ENCODE peak calls at places on chromosomes 16 and 17, in ten cellular contexts. F is breast epithelium, I is sigmoid colon, Q is spleen, E is endothelial cell of umbilical vein, L is Panc1, Y is GM23338, Z is transverse colon, G is K562, D is vagina. K is an unnamed sample.

GRCh38 chr17:7839890-7840260 is 5.9 kb downstream of the KDM6B start:
- DNase-seq in F (no peak), E (no peak), Y (peak), I (peak), D (no peak), Z (no peak), Q (no peak), L (no peak), G (peak), K (no peak)

GRCh38 chr16:13999895-14000425 is 71.2 kb upstream of the MRTFB start:
- DNase-seq in Y (no peak), Q (no peak), I (no peak), G (peak), D (no peak), L (no peak), Z (no peak), F (no peak), E (no peak), K (no peak)

GRCh38 chr16:19095699-19096098 is 18.1 kb upstream of the ITPRIPL2 start:
- DNase-seq in F (no peak), Y (peak), E (no peak), Q (no peak), I (no peak), D (no peak), Z (no peak), G (no peak), L (no peak), K (no peak)

GRCh38 chr17:50841949-50842354 is 6.6 kb downstream of the WFIKKN2 start:
- DNase-seq in F (peak), Y (peak), Q (no peak), D (no peak), G (peak), Z (peak), I (no peak), L (no peak), E (peak), K (peak)

GRCh38 chr17:44502598-44503079 is 567 bp downstream of the GPATCH8 start:
- DNase-seq in F (no peak), Z (no peak), I (no peak), Y (no peak), D (no peak), E (peak), L (no peak), Q (peak), G (peak), K (peak)

GRCh38 chr17:28335959-28336871 is 654 bp downstream of the TNFAIP1 start:
- DNase-seq in E (peak), D (peak), L (no peak), I (peak), F (peak), Z (peak), G (peak), Y (peak), Q (peak), K (peak)

GRCh38 chr17:57879437-57880085 is 29.7 kb upstream of the MRPS23 start:
- DNase-seq in Q (no peak), D (no peak), I (no peak), E (no peak), Y (no peak), Z (no peak), F (no peak), L (no peak), G (no peak), K (no peak)

GRCh38 chr16:4350365-4350786 is 745 bp downstream of the PAM16 start:
- DNase-seq in Y (no peak), Q (no peak), D (no peak), E (no peak), G (no peak), Z (no peak), F (no peak), L (no peak), I (no peak), K (no peak)

GRCh38 chr17:74998783-74999182 is 11.4 kb downstream of the CDR2L start:
- DNase-seq in I (no peak), F (no peak), G (no peak), D (no peak), L (no peak), Q (no peak), Z (no peak), Y (no peak), E (no peak), K (no peak)

GRCh38 chr17:28956112-28956511 is 4.8 kb upstream of the PHF12 start:
- DNase-seq in E (no peak), Q (no peak), Y (peak), D (no peak), F (no peak), Z (no peak), G (no peak), I (peak), L (no peak), K (no peak)

GRCh38 chr17:82956726-82957468 is 117.1 kb upstream of the ZNF750 start:
- DNase-seq in Y (no peak), D (no peak), G (no peak), I (peak), Q (peak), E (no peak), Z (no peak), L (no peak), F (no peak), K (peak)

GRCh38 chr17:82022310-82022980 is at the start of gene CENPX:
- DNase-seq in D (no peak), Z (no peak), F (no peak), Q (peak), G (no peak), Y (no peak), I (no peak), L (no peak), E (no peak), K (no peak)

GRCh38 chr16:68529931-68530667 is 9.0 kb upstream of the ZFP90 start:
- DNase-seq in Y (peak), E (peak), Q (peak), L (peak), Z (peak), F (peak), G (peak), I (peak), D (peak), K (peak)

GRCh38 chr17:47663997-47664941 is 14.6 kb downstream of the KPNB1 start:
- DNase-seq in E (peak), Y (peak), Z (peak), Q (peak), G (peak), I (peak), L (peak), D (no peak), F (peak), K (peak)

GRCh38 chr16:4917117-4917516 is 19.8 kb downstream of the PPL start:
- DNase-seq in D (no peak), Z (no peak), G (no peak), L (no peak), F (no peak), Q (no peak), E (no peak), Y (no peak), I (no peak), K (no peak)

GRCh38 chr16:77794586-77794985 is 6.2 kb downstream of the VAT1L start:
- DNase-seq in Y (no peak), Z (no peak), D (no peak), Q (no peak), F (no peak), I (no peak), G (no peak), E (peak), L (no peak), K (no peak)

GRCh38 chr16:57679768-57680167 is 11.7 kb downstream of the ADGRG3 start:
- DNase-seq in G (no peak), I (no peak), D (no peak), F (no peak), Y (peak), Q (no peak), L (no peak), E (no peak), Z (no peak), K (no peak)

GRCh38 chr17:1907818-1908698 is 78.3 kb downstream of the RPA1 start:
- DNase-seq in Q (no peak), F (no peak), Z (no peak), L (no peak), Y (peak), D (no peak), I (no peak), G (no peak), E (peak), K (no peak)

GRCh38 chr16:75647138-75647491 is 350 bp downstream of the KARS1 start:
- DNase-seq in E (no peak), D (no peak), L (no peak), G (no peak), I (no peak), Q (no peak), Z (no peak), F (no peak), Y (no peak), K (no peak)

GRCh38 chr16:81369888-81370504 is 55.2 kb downstream of the GAN start:
- DNase-seq in D (no peak), L (no peak), I (no peak), E (no peak), F (no peak), Q (no peak), G (no peak), Y (no peak), Z (no peak), K (no peak)

GRCh38 chr17:17754719-17755686 is 73.7 kb downstream of the RAI1 start:
- DNase-seq in L (no peak), Z (no peak), E (no peak), F (no peak), Q (no peak), I (no peak), Y (no peak), D (no peak), G (no peak), K (peak)

GRCh38 chr16:19241512-19241911 is 44.0 kb upstream of the CLEC19A start:
- DNase-seq in F (no peak), G (no peak), Z (no peak), L (no peak), Q (no peak), I (no peak), D (no peak), E (no peak), Y (no peak), K (no peak)

GRCh38 chr16:3983081-3983520 is 102.6 kb upstream of the CREBBP start:
- DNase-seq in Y (peak), G (peak), Q (peak), I (peak), Z (peak), L (no peak), E (peak), F (peak), D (no peak), K (peak)

GRCh38 chr16:87554754-87555427 is 47.4 kb upstream of the JPH3 start:
- DNase-seq in Q (no peak), F (no peak), Y (no peak), Z (no peak), L (no peak), E (no peak), D (no peak), G (no peak), I (no peak), K (no peak)
- TF ChIP-seq POLR2AphosphoS5 in Q (no peak), F (no peak), Y (no peak), Z (no peak), L (no peak), E (no peak), D (no peak), G (no peak), I (no peak), K (no peak)

GRCh38 chr16:28061702-28062101 is 1.8 kb downstream of the GSG1L start:
- DNase-seq in Z (no peak), F (no peak), D (no peak), L (no peak), Y (no peak), I (no peak), Q (peak), G (no peak), E (no peak), K (no peak)

GRCh38 chr16:28062261-28063046 is 1.1 kb downstream of the GSG1L start:
- DNase-seq in Z (no peak), D (no peak), Y (no peak), G (no peak), Q (peak), F (no peak), L (no peak), I (no peak), E (no peak), K (no peak)

GRCh38 chr16:28058839-28059589 is 4.5 kb downstream of the GSG1L start:
- DNase-seq in G (no peak), E (no peak), F (no peak), Y (no peak), Q (peak), D (no peak), L (no peak), I (no peak), Z (no peak), K (no peak)

GRCh38 chr16:28057949-28058348 is 5.6 kb downstream of the GSG1L start:
- DNase-seq in Q (peak), I (no peak), L (no peak), Y (no peak), F (no peak), G (no peak), E (no peak), Z (no peak), D (no peak), K (no peak)

GRCh38 chr16:28059841-28060240 is 3.7 kb downstream of the GSG1L start:
- DNase-seq in E (no peak), D (no peak), F (no peak), L (no peak), Z (no peak), G (no peak), Y (no peak), Q (no peak), I (no peak), K (no peak)
- TF ChIP-seq CTCF in E (no peak), D (no peak), F (no peak), L (no peak), Z (no peak), G (no peak), Y (no peak), Q (no peak), I (no peak), K (no peak)

GRCh38 chr17:9767432-9767991 is 23.9 kb downstream of the DHRS7C start:
- DNase-seq in Q (no peak), Z (no peak), I (no peak), G (no peak), F (no peak), D (no peak), Y (no peak), L (no peak), E (no peak), K (no peak)

GRCh38 chr17:9768381-9768934 is 22.9 kb downstream of the DHRS7C start:
- DNase-seq in Q (no peak), G (peak), Y (peak), F (no peak), Z (no peak), E (no peak), D (no peak), L (peak), I (no peak), K (no peak)

GRCh38 chr17:9766970-9767369 is 24.4 kb downstream of the DHRS7C start:
- DNase-seq in F (no peak), I (no peak), Y (no peak), Q (no peak), E (no peak), Z (no peak), D (no peak), L (no peak), G (no peak), K (no peak)

GRCh38 chr17:9771465-9771864 is 19.9 kb downstream of the DHRS7C start:
- DNase-seq in Z (no peak), Y (no peak), L (no peak), E (no peak), D (no peak), G (no peak), F (no peak), I (no peak), Q (no peak), K (no peak)

DNA sequence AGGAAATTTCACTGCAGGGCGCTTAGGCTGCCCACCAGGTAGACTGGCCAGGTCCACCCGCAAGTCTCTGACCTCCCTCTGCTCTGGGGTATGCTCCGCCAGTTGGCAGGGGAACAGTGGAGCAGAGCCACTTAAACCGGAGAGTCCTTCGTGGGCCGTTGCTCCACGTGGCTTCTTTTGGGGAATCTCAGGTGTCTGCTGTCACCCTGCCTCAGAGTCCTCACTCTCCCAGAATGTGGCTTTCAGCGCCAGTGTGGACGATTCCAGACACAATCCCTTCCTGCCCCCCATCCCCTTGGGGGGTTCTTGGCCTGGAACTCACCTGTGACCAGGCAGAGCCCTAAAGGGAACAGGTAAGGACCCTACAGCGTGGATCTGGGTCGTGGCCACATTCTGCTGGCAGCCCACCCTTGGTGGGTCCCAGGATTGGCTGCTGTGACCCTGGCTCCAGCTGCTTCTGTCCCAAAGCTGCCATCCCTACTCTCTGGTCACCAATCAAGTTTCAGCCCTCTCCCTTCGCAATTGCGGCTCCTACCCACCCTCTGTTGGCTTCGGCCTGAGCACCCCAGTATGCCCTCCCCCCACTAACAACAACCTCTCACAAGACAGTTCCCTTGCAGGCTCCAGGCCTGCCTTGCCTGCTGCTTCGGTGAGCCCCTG is 22.2 kb downstream of the DHRS7C start:
- DNase-seq in Z (no peak), L (no peak), G (no peak), Y (no peak), I (no peak), Q (no peak), E (no peak), D (no peak), F (no peak), K (no peak)
- TF ChIP-seq POLR2AphosphoS5 in Z (no peak), L (no peak), G (no peak), Y (no peak), I (no peak), Q (no peak), E (no peak), D (no peak), F (no peak), K (no peak)

GRCh38 chr17:43040655-43041054 is 15.6 kb downstream of the RND2 start:
- DNase-seq in Q (no peak), D (no peak), I (no peak), Z (no peak), E (no peak), L (no peak), G (no peak), Y (no peak), F (no peak), K (no peak)

GRCh38 chr17:43043306-43043705 is 18.3 kb downstream of the RND2 start:
- DNase-seq in E (no peak), Y (no peak), G (no peak), D (no peak), L (no peak), Q (no peak), Z (no peak), F (no peak), I (no peak), K (no peak)

GRCh38 chr17:43044024-43044423 is 19.0 kb downstream of the RND2 start:
- DNase-seq in L (no peak), D (no peak), Y (no peak), G (no peak), F (no peak), Q (no peak), Z (no peak), E (peak), I (no peak), K (no peak)

GRCh38 chr17:43039646-43040045 is 14.6 kb downstream of the RND2 start:
- DNase-seq in I (no peak), Q (no peak), F (no peak), D (no peak), G (no peak), L (no peak), Y (no peak), Z (no peak), E (no peak), K (no peak)

DNA sequence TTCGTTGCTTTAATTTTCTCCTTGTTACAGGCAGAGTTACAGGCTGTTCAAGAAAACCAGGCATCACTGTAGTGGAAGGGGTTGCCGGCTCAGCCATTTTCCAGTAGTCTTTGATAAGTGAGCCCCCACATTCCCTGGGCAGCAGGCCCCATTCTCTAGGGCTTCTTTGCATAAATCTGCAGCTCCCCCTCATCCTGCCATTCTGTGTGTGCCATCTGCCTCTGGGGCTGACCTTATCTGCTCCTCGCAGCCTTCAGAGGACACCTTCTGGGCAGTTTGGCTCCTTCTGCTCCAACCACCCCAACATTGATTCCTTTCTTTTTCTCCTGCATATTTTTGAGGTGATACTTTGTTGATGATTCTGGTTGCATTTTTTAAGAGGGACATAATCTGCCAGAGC is 17.0 kb downstream of the RND2 start:
- DNase-seq in Z (no peak), F (no peak), Q (no peak), D (no peak), Y (peak), I (no peak), G (peak), E (no peak), L (no peak), K (no peak)
- TF ChIP-seq CTCF in Z (no peak), F (no peak), Q (no peak), D (no peak), Y (peak), I (no peak), G (peak), E (no peak), L (no peak), K (no peak)

DNA sequence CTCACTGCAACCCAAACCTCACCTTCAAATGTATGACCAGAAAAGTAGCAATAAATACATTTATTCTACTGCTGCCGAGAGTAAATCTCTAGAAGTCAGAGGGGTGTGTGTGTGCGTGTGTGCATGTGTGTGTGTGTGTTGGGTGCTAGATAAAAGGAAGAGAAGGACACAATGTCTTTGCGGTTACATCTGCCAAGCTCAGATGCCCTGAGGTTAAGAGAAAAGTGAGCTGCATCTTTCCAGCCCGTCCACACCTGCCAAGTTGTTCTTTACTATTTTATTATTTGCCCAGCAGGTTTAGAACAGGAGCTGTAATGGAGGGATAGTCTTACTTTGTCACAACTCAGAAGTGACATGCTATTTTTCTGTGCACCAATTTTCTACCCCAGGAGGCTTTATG is 54.5 kb upstream of the ANKFN1 start:
- DNase-seq in G (no peak), D (no peak), I (no peak), Z (no peak), E (no peak), Q (no peak), F (no peak), L (no peak), Y (no peak), K (no peak)
- TF ChIP-seq POLR2AphosphoS5 in G (no peak), D (no peak), I (no peak), Z (no peak), E (no peak), Q (no peak), F (no peak), L (no peak), Y (no peak), K (no peak)